ENCODE peak calls at places on chromosomes 5 and 9, in four cellular contexts. One of them, this sample, is unnamed.

GRCh38 chr5:53369681-53370080 is 110.7 kb upstream of the FST start:
- DNase-seq in cardiac muscle cell: no peak
- DNase-seq in breast epithelium: no peak
- DNase-seq in pancreas: no peak
- DNase-seq in this sample: no peak

GRCh38 chr9:3677541-3677940 is 151.7 kb upstream of the RFX3 start:
- DNase-seq in cardiac muscle cell: no peak
- DNase-seq in breast epithelium: no peak
- DNase-seq in pancreas: no peak
- DNase-seq in this sample: no peak

GRCh38 chr5:108786806-108787483 is 39.2 kb downstream of the FER start:
- DNase-seq in cardiac muscle cell: no peak
- DNase-seq in breast epithelium: no peak
- DNase-seq in pancreas: no peak
- DNase-seq in this sample: no peak

GRCh38 chr9:94584555-94584954 is 9.1 kb downstream of the FBP2 start:
- DNase-seq in cardiac muscle cell: no peak
- DNase-seq in breast epithelium: no peak
- DNase-seq in pancreas: no peak
- DNase-seq in this sample: no peak

GRCh38 chr5:31029925-31030324 is 163.6 kb upstream of the CDH6 start:
- DNase-seq in cardiac muscle cell: no peak
- DNase-seq in breast epithelium: no peak
- DNase-seq in pancreas: no peak
- DNase-seq in this sample: peak; percentile 65

GRCh38 chr9:127451681-127452480 is 571 bp downstream of the LRSAM1 start:
- DNase-seq in cardiac muscle cell: peak; percentile 57
- DNase-seq in breast epithelium: peak; percentile 63
- DNase-seq in pancreas: peak; percentile 64
- DNase-seq in this sample: peak; percentile 68

GRCh38 chr9:114247086-114247485 is 75.8 kb upstream of the ORM1 start:
- DNase-seq in cardiac muscle cell: no peak
- DNase-seq in breast epithelium: no peak
- DNase-seq in pancreas: no peak
- DNase-seq in this sample: no peak

GRCh38 chr5:170633235-170634041 is 129.6 kb downstream of the KCNIP1 start:
- DNase-seq in cardiac muscle cell: peak; percentile 84
- DNase-seq in breast epithelium: no peak
- DNase-seq in pancreas: no peak
- DNase-seq in this sample: peak; percentile 78

GRCh38 chr9:123359106-123359505 is 3.1 kb downstream of the CRB2 start:
- DNase-seq in cardiac muscle cell: no peak
- DNase-seq in breast epithelium: no peak
- DNase-seq in pancreas: no peak
- DNase-seq in this sample: no peak

GRCh38 chr9:110101531-110102161 is 106.3 kb downstream of the C9orf152 start:
- DNase-seq in cardiac muscle cell: no peak
- DNase-seq in breast epithelium: no peak
- DNase-seq in pancreas: no peak
- DNase-seq in this sample: no peak

GRCh38 chr5:143397302-143398052 is 6.0 kb downstream of the NR3C1 start:
- DNase-seq in cardiac muscle cell: no peak
- DNase-seq in breast epithelium: no peak
- DNase-seq in pancreas: no peak
- DNase-seq in this sample: no peak

GRCh38 chr5:68543212-68543611 is 327.7 kb downstream of the PIK3R1 start:
- DNase-seq in cardiac muscle cell: no peak
- DNase-seq in breast epithelium: no peak
- DNase-seq in pancreas: no peak
- DNase-seq in this sample: no peak

GRCh38 chr5:158414333-158414762 is 555.4 kb upstream of the CLINT1 start:
- DNase-seq in cardiac muscle cell: no peak
- DNase-seq in breast epithelium: no peak
- DNase-seq in pancreas: no peak
- DNase-seq in this sample: no peak

GRCh38 chr9:93357649-93358048 is 93.8 kb upstream of the FAM120A start:
- DNase-seq in cardiac muscle cell: no peak
- DNase-seq in breast epithelium: no peak
- DNase-seq in pancreas: no peak
- DNase-seq in this sample: no peak

GRCh38 chr5:76298852-76299251 is 104.2 kb upstream of the IQGAP2 start:
- DNase-seq in cardiac muscle cell: no peak
- DNase-seq in breast epithelium: no peak
- DNase-seq in pancreas: no peak
- DNase-seq in this sample: no peak

GRCh38 chr9:86098793-86099694 is at the start of gene GOLM1:
- DNase-seq in cardiac muscle cell: peak; percentile 87
- DNase-seq in breast epithelium: no peak
- DNase-seq in pancreas: peak; percentile 49
- DNase-seq in this sample: peak; percentile 44

GRCh38 chr9:126980231-126980630 is 65.6 kb downstream of the RALGPS1 start:
- DNase-seq in cardiac muscle cell: no peak
- DNase-seq in breast epithelium: no peak
- DNase-seq in pancreas: no peak
- DNase-seq in this sample: no peak

GRCh38 chr5:133859073-133859472 is 109.4 kb downstream of the C5orf15 start:
- DNase-seq in cardiac muscle cell: no peak
- DNase-seq in breast epithelium: no peak
- DNase-seq in pancreas: no peak
- DNase-seq in this sample: no peak

GRCh38 chr9:86263876-86264275 is 4.4 kb upstream of the C9orf153 start:
- DNase-seq in cardiac muscle cell: no peak
- DNase-seq in breast epithelium: no peak
- DNase-seq in pancreas: no peak
- DNase-seq in this sample: no peak

GRCh38 chr9:89349607-89350006 is 31.3 kb downstream of the SECISBP2 start:
- DNase-seq in cardiac muscle cell: no peak
- DNase-seq in breast epithelium: no peak
- DNase-seq in pancreas: no peak
- DNase-seq in this sample: no peak

GRCh38 chr9:9612755-9613154 is 1000.0 kb downstream of the PTPRD start:
- DNase-seq in cardiac muscle cell: no peak
- DNase-seq in breast epithelium: no peak
- DNase-seq in pancreas: no peak
- DNase-seq in this sample: no peak

GRCh38 chr9:131481441-131482342 is 21.0 kb upstream of the POMT1 start:
- DNase-seq in cardiac muscle cell: no peak
- DNase-seq in breast epithelium: no peak
- DNase-seq in pancreas: no peak
- DNase-seq in this sample: no peak

GRCh38 chr5:172502969-172503368 is 48.6 kb upstream of the SH3PXD2B start:
- DNase-seq in cardiac muscle cell: peak; percentile 37
- DNase-seq in breast epithelium: no peak
- DNase-seq in pancreas: peak; percentile 9
- DNase-seq in this sample: peak; percentile 66

GRCh38 chr5:113378486-113378885 is 56.3 kb downstream of the TSSK1B start:
- DNase-seq in cardiac muscle cell: no peak
- DNase-seq in breast epithelium: no peak
- DNase-seq in pancreas: no peak
- DNase-seq in this sample: no peak

GRCh38 chr5:172798422-172799215 is 27.6 kb upstream of the DUSP1 start:
- DNase-seq in cardiac muscle cell: no peak
- DNase-seq in breast epithelium: no peak
- DNase-seq in pancreas: no peak
- DNase-seq in this sample: no peak

GRCh38 chr5:173837654-173838053 is 50.5 kb upstream of the CPEB4 start:
- DNase-seq in cardiac muscle cell: no peak
- DNase-seq in breast epithelium: no peak
- DNase-seq in pancreas: no peak
- DNase-seq in this sample: no peak

GRCh38 chr5:134580001-134580460 is 52.6 kb downstream of the SAR1B start:
- DNase-seq in cardiac muscle cell: no peak
- DNase-seq in breast epithelium: no peak
- DNase-seq in pancreas: no peak
- DNase-seq in this sample: no peak

GRCh38 chr5:168390491-168390890 is 95.8 kb upstream of the RARS1 start:
- DNase-seq in cardiac muscle cell: no peak
- DNase-seq in breast epithelium: no peak
- DNase-seq in pancreas: peak; percentile 75
- DNase-seq in this sample: no peak

DNA sequence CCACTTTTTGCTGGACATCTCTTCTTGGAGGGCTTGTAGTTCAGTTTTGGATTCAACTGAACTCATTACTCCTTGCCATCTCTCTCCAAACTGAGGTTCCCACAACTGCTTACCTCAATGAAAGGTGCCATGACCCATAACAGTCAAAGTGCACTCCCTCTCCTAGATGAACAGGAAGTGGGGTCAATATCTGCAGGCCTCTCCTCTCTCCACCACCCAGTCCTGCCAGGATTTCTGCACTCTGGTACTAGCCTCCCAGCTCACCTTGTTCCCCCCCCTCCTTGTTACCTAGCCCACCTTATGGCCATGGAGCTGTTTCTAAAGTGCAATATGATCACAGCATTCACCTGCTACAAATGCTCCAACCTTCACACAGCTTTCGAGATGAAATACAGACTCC is 5.9 kb downstream of the LHFPL2 start:
- DNase-seq in cardiac muscle cell: no peak
- DNase-seq in breast epithelium: no peak
- DNase-seq in pancreas: no peak
- DNase-seq in this sample: no peak
- H3K4me1 ChIP-seq in cardiac muscle cell: peaks cover 80% of the 10 kb centered on the region
- H3K4me1 ChIP-seq in breast epithelium: no peaks in the 10 kb centered on the region
- H3K4me1 ChIP-seq in pancreas: peaks cover 12% of the 10 kb centered on the region
- H3K4me1 ChIP-seq in this sample: peaks cover 19% of the 10 kb centered on the region

DNA sequence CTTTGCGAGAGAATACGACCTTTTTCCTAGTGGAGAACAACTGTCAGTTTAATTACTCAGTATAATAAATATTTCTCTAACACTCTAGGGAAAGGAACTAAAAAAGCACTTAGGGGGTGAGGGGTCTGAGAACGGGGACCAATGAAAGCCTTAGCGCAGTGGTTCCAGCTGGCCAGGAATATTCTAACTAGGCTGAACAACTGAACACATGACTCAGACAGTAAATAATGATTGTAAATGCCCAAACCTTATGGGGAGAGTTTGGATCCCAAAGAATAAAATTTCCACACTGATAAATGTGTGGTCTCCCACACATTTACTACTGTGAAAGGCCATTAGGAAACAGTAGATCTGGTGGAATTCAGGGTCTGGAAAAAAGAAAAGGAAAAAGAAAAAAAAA is 14.8 kb downstream of the MYO10 start:
- DNase-seq in cardiac muscle cell: no peak
- DNase-seq in breast epithelium: no peak
- DNase-seq in pancreas: no peak
- DNase-seq in this sample: no peak
- H3K4me1 ChIP-seq in cardiac muscle cell: no peaks in the 10 kb centered on the region
- H3K4me1 ChIP-seq in breast epithelium: no peaks in the 10 kb centered on the region
- H3K4me1 ChIP-seq in pancreas: peaks cover 14% of the 10 kb centered on the region
- H3K4me1 ChIP-seq in this sample: no peaks in the 10 kb centered on the region

GRCh38 chr9:26346942-26347477 is 545.6 kb downstream of the CAAP1 start:
- DNase-seq in cardiac muscle cell: no peak
- DNase-seq in breast epithelium: no peak
- DNase-seq in pancreas: no peak
- DNase-seq in this sample: no peak
- H3K4me1 ChIP-seq in cardiac muscle cell: no peaks in the 10 kb centered on the region
- H3K4me1 ChIP-seq in breast epithelium: no peaks in the 10 kb centered on the region
- H3K4me1 ChIP-seq in pancreas: no peaks in the 10 kb centered on the region
- H3K4me1 ChIP-seq in this sample: no peaks in the 10 kb centered on the region

GRCh38 chr5:17190799-17191391 is 26.5 kb upstream of the BASP1 start:
- DNase-seq in cardiac muscle cell: no peak
- DNase-seq in breast epithelium: no peak
- DNase-seq in pancreas: no peak
- DNase-seq in this sample: no peak

GRCh38 chr5:17187401-17187800 is 30.0 kb upstream of the BASP1 start:
- DNase-seq in cardiac muscle cell: no peak
- DNase-seq in breast epithelium: no peak
- DNase-seq in pancreas: no peak
- DNase-seq in this sample: no peak

GRCh38 chr5:17192191-17192590 is 25.2 kb upstream of the BASP1 start:
- DNase-seq in cardiac muscle cell: no peak
- DNase-seq in breast epithelium: no peak
- DNase-seq in pancreas: no peak
- DNase-seq in this sample: no peak

GRCh38 chr5:17189381-17190036 is 27.9 kb upstream of the BASP1 start:
- DNase-seq in cardiac muscle cell: peak; percentile 90
- DNase-seq in breast epithelium: peak; percentile 77
- DNase-seq in pancreas: peak; percentile 72
- DNase-seq in this sample: peak; percentile 86

GRCh38 chr5:17190242-17190778 is 27.1 kb upstream of the BASP1 start:
- DNase-seq in cardiac muscle cell: peak; percentile 64
- DNase-seq in breast epithelium: no peak
- DNase-seq in pancreas: no peak
- DNase-seq in this sample: no peak
- H3K4me1 ChIP-seq in cardiac muscle cell: peaks cover 11% of the 10 kb centered on the region
- H3K4me1 ChIP-seq in breast epithelium: no peaks in the 10 kb centered on the region
- H3K4me1 ChIP-seq in pancreas: no peaks in the 10 kb centered on the region
- H3K4me1 ChIP-seq in this sample: peaks cover 1% of the 10 kb centered on the region

GRCh38 chr5:151151263-151151660 is 6.3 kb downstream of the ANXA6 start:
- DNase-seq in cardiac muscle cell: no peak
- DNase-seq in breast epithelium: no peak
- DNase-seq in pancreas: no peak
- DNase-seq in this sample: no peak
- H3K4me1 ChIP-seq in cardiac muscle cell: peaks cover 56% of the 10 kb centered on the region
- H3K4me1 ChIP-seq in breast epithelium: no peaks in the 10 kb centered on the region
- H3K4me1 ChIP-seq in pancreas: no peaks in the 10 kb centered on the region
- H3K4me1 ChIP-seq in this sample: no peaks in the 10 kb centered on the region

GRCh38 chr5:149417714-149418368 is 38.7 kb upstream of the IL17B start:
- DNase-seq in cardiac muscle cell: no peak
- DNase-seq in breast epithelium: no peak
- DNase-seq in pancreas: no peak
- DNase-seq in this sample: no peak
- H3K4me1 ChIP-seq in cardiac muscle cell: peaks cover 85% of the 10 kb centered on the region
- H3K4me1 ChIP-seq in breast epithelium: peaks cover 24% of the 10 kb centered on the region
- H3K4me1 ChIP-seq in pancreas: no peaks in the 10 kb centered on the region
- H3K4me1 ChIP-seq in this sample: no peaks in the 10 kb centered on the region

GRCh38 chr9:95980262-95981125 is 105.0 kb downstream of the ERCC6L2 start:
- DNase-seq in cardiac muscle cell: no peak
- DNase-seq in breast epithelium: no peak
- DNase-seq in pancreas: no peak
- DNase-seq in this sample: no peak
- H3K4me1 ChIP-seq in cardiac muscle cell: no peaks in the 10 kb centered on the region
- H3K4me1 ChIP-seq in breast epithelium: no peaks in the 10 kb centered on the region
- H3K4me1 ChIP-seq in pancreas: no peaks in the 10 kb centered on the region
- H3K4me1 ChIP-seq in this sample: peaks cover 2% of the 10 kb centered on the region

DNA sequence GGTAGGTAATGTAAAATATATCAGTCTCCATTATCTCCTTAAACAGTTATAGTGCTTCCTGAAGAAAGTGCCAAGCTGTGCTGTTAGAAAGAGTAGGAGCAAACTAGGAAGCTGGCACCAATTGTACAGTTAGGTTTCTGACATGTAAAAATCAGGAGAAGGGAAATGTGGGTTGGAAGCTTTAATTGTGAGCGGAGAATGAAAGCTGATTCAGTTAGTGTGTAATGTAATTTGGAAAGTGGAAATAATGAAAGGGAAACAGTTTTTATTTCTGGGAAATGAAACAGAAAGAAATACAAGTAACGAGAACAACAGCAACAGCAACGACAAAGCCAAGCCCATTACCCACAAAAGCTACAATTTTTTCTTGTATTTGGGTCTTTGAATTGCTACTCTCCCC is 48.8 kb upstream of the JAK2 start:
- DNase-seq in cardiac muscle cell: no peak
- DNase-seq in breast epithelium: no peak
- DNase-seq in pancreas: no peak
- DNase-seq in this sample: no peak
- H3K4me1 ChIP-seq in cardiac muscle cell: peaks cover 10% of the 10 kb centered on the region
- H3K4me1 ChIP-seq in breast epithelium: no peaks in the 10 kb centered on the region
- H3K4me1 ChIP-seq in pancreas: no peaks in the 10 kb centered on the region
- H3K4me1 ChIP-seq in this sample: no peaks in the 10 kb centered on the region

This sample was measured in H9.